ENCODE peak calls at places on chromosomes 1 and 21, in five cellular contexts. C, T, B, W and U are unnamed samples.

GRCh38 chr21:45430521-45431501 is 25.8 kb downstream of the COL18A1 start:
- DNase-seq in C (peak; percentile 84), B (peak; percentile 95), W (no peak), T (no peak), U (peak; percentile 81)

GRCh38 chr1:21845646-21846641 is 33.9 kb downstream of the LDLRAD2 start:
- DNase-seq in T (no peak), C (no peak), W (no peak), B (no peak), U (no peak)

GRCh38 chr1:147808025-147808424 is 47.6 kb upstream of the GJA5 start:
- DNase-seq in T (no peak), W (no peak), B (peak; percentile 87), C (no peak), U (peak; percentile 35)

GRCh38 chr1:110746644-110747259 is 72.0 kb upstream of the KCNA3 start:
- DNase-seq in W (no peak), C (peak; percentile 57), B (peak; percentile 39), T (no peak), U (peak; percentile 88)

GRCh38 chr1:207049974-207050391 is 1.0 kb downstream of the YOD1 start:
- DNase-seq in T (no peak), W (no peak), B (peak; percentile 38), C (peak; percentile 46), U (peak; percentile 70)

GRCh38 chr1:29641921-29642320 is 405.6 kb downstream of the PTPRU start:
- DNase-seq in W (no peak), B (no peak), C (no peak), T (no peak), U (no peak)

GRCh38 chr1:85330206-85330605 is 53.8 kb upstream of the BCL10 start:
- DNase-seq in T (no peak), C (no peak), B (peak; percentile 15), W (no peak), U (peak; percentile 36)

GRCh38 chr1:34806396-34806795 is 13.6 kb downstream of the GJA4 start:
- DNase-seq in B (no peak), T (no peak), C (no peak), W (no peak), U (no peak)

GRCh38 chr1:43530483-43531452 is at the start of gene PTPRF:
- DNase-seq in C (peak; percentile 89), T (peak; percentile 63), W (no peak), B (no peak), U (peak; percentile 81)

GRCh38 chr1:199301472-199301871 is 662.6 kb downstream of the PTPRC start:
- DNase-seq in C (no peak), B (peak; percentile 6), T (no peak), W (no peak), U (no peak)

GRCh38 chr1:18948913-18949688 is 7.4 kb downstream of the IFFO2 start:
- DNase-seq in W (no peak), C (no peak), T (no peak), B (peak; percentile 93), U (peak; percentile 24)

GRCh38 chr21:25298512-25299491 is 308.5 kb downstream of the MRPL39 start:
- DNase-seq in T (no peak), C (no peak), B (no peak), W (peak; percentile 93), U (no peak)

GRCh38 chr1:91555074-91555730 is 54.6 kb downstream of the CDC7 start:
- DNase-seq in T (no peak), B (no peak), W (no peak), C (no peak), U (peak; percentile 57)

GRCh38 chr1:70361727-70362413 is 7.3 kb upstream of the ANKRD13C start:
- DNase-seq in W (no peak), C (no peak), T (no peak), B (no peak), U (peak; percentile 70)

GRCh38 chr1:186514367-186514766 is 53.5 kb upstream of the PDC start:
- DNase-seq in T (no peak), C (no peak), B (no peak), W (no peak), U (peak; percentile 58)

GRCh38 chr1:20534659-20535417 is 17.5 kb upstream of the FAM43B start:
- DNase-seq in T (no peak), C (no peak), B (no peak), W (no peak), U (no peak)

GRCh38 chr1:20533635-20534034 is 18.7 kb upstream of the FAM43B start:
- DNase-seq in W (no peak), C (no peak), T (no peak), B (no peak), U (no peak)

GRCh38 chr1:20538227-20538626 is 14.1 kb upstream of the FAM43B start:
- DNase-seq in C (no peak), W (no peak), T (no peak), B (no peak), U (no peak)

GRCh38 chr1:20540281-20540680 is 12.1 kb upstream of the FAM43B start:
- DNase-seq in W (no peak), T (no peak), C (no peak), B (no peak), U (no peak)

GRCh38 chr1:20538760-20539551 is 13.4 kb upstream of the FAM43B start:
- DNase-seq in B (peak; percentile 25), W (no peak), C (no peak), T (no peak), U (no peak)
- TF ChIP-seq JUNB in B (no peak), W (no peak), C (no peak), T (no peak), U (no peak)

DNA sequence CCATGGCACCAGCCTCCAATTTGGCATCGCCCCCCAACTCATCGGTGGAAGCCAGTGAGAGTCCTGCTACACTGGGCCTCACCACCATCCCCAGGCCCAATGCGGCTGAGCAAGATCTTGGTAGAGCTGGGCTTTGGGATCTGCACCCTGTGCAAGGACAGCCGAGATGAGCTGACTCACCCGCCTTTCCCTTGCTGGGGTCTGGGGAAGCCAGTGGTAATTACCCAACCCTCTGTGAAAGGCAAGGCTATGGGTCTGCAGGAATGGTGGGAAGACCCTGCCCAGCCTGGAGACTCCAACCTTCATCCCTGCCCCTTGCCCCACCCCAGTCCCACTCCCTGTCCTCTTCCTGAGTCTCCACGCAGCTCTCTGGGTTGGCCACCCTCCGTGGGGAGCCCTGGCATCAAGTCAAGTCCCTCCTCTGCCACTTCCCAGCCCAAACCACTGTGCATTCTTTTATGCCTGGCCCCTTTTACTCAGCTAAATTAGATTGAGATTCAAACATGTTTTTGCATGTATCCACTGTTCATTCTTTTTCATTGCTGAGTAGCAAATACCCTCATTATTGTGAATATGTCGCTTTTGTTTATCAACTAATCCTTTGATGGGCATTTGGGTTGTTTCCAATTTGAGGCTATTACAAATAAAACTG is 8.8 kb downstream of the SMCP start:
- DNase-seq in T (no peak), B (no peak), W (no peak), C (no peak), U (no peak)
- TF ChIP-seq JUNB in T (no peak), B (no peak), W (no peak), C (no peak), U (no peak)

GRCh38 chr1:33255347-33256311 is 663 bp upstream of the ZNF362 start:
- DNase-seq in B (peak; percentile 72), T (peak; percentile 80), C (no peak), W (peak; percentile 23), U (peak; percentile 92)

GRCh38 chr1:33257388-33257758 is 1.1 kb downstream of the ZNF362 start:
- DNase-seq in C (no peak), W (no peak), T (no peak), B (no peak), U (peak; percentile 15)

GRCh38 chr1:33257759-33258712 is 1.7 kb downstream of the ZNF362 start:
- DNase-seq in B (peak; percentile 52), W (no peak), T (no peak), C (no peak), U (no peak)

GRCh38 chr1:33256701-33257387 is 552 bp downstream of the ZNF362 start:
- DNase-seq in C (no peak), W (no peak), B (peak; percentile 88), T (peak; percentile 49), U (peak; percentile 49)

GRCh38 chr1:33256335-33256700 is at the start of gene ZNF362:
- DNase-seq in W (no peak), B (no peak), T (peak; percentile 50), C (peak; percentile 64), U (peak; percentile 79)
- TF ChIP-seq JUNB in W (no peak), B (no peak), T (no peak), C (no peak), U (no peak)

GRCh38 chr1:16981269-16981849 is 939 bp upstream of the MFAP2 start:
- DNase-seq in W (no peak), C (no peak), B (no peak), T (no peak), U (no peak)

GRCh38 chr1:16986113-16986512 is 5.7 kb upstream of the MFAP2 start:
- DNase-seq in C (no peak), B (no peak), T (no peak), W (no peak), U (no peak)

GRCh38 chr1:16986596-16987361 is 6.4 kb upstream of the MFAP2 start:
- DNase-seq in T (peak; percentile 35), B (no peak), C (peak; percentile 74), W (no peak), U (peak; percentile 80)

GRCh38 chr1:16983649-16984048 is 3.2 kb upstream of the MFAP2 start:
- DNase-seq in C (no peak), T (no peak), B (no peak), W (no peak), U (no peak)

DNA sequence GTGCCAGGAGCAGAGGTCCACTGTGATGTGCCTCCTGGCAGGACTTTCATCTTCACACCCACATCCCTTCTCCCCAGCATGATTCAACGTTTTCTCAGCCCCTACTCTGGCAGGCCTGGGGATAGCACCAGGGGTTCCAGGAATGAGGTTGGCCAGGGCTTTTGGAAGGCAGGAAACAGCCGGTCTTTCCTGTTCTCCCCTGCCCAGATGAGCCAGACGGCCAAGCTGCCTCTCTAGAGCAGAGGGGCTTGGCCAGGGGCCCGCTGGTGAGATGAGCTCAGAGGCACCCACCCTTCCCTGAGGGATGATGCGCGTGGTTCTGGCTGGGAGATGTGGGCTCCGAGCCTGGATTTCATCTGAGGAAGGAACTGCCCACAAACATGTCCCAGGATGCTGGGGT is 4.3 kb upstream of the MFAP2 start:
- DNase-seq in T (no peak), W (no peak), B (no peak), C (no peak), U (no peak)
- TF ChIP-seq JUNB in T (no peak), W (no peak), B (no peak), C (no peak), U (no peak)

GRCh38 chr21:15219866-15220265 is 155.1 kb upstream of the NRIP1 start:
- DNase-seq in W (no peak), C (no peak), B (no peak), T (no peak), U (no peak)

GRCh38 chr21:15221799-15222386 is 157.1 kb upstream of the NRIP1 start:
- DNase-seq in T (peak; percentile 15), C (no peak), W (no peak), B (peak; percentile 92), U (peak; percentile 82)

GRCh38 chr21:15227919-15228318 is 163.1 kb upstream of the NRIP1 start:
- DNase-seq in B (no peak), T (no peak), C (no peak), W (no peak), U (no peak)

GRCh38 chr21:15222711-15223110 is 157.9 kb upstream of the NRIP1 start:
- DNase-seq in B (no peak), C (no peak), W (no peak), T (no peak), U (no peak)

GRCh38 chr21:15224346-15225086 is 159.7 kb upstream of the NRIP1 start:
- DNase-seq in B (no peak), C (no peak), W (no peak), T (peak; percentile 21), U (no peak)
- TF ChIP-seq JUNB in B (no peak), C (no peak), W (no peak), T (peak; percentile 89), U (no peak)